ENCODE peak calls at places on chromosomes 7 and 10, in five cellular contexts. One of them, this sample, is unnamed.

GRCh38 chr10:109852004-109852717 is 71.2 kb downstream of the XPNPEP1 start:
- DNase-seq in sigmoid colon: peak
- DNase-seq in Panc1: peak
- DNase-seq in transverse colon: peak
- DNase-seq in upper lobe of left lung: peak
- DNase-seq in this sample: peak

GRCh38 chr10:116765549-116766162 is 23.3 kb upstream of the HSPA12A start:
- DNase-seq in sigmoid colon: peak
- DNase-seq in transverse colon: peak
- DNase-seq in upper lobe of left lung: no peak
- DNase-seq in Panc1: no peak
- DNase-seq in this sample: no peak

GRCh38 chr7:156029460-156030007 is 217.3 kb upstream of the SHH start:
- DNase-seq in upper lobe of left lung: no peak
- DNase-seq in Panc1: no peak
- DNase-seq in sigmoid colon: no peak
- DNase-seq in transverse colon: no peak
- DNase-seq in this sample: no peak

GRCh38 chr10:5434017-5434753 is 21.8 kb downstream of the NET1 start:
- DNase-seq in Panc1: no peak
- DNase-seq in sigmoid colon: no peak
- DNase-seq in upper lobe of left lung: no peak
- DNase-seq in transverse colon: no peak
- DNase-seq in this sample: peak

GRCh38 chr7:6251653-6252052 is 20.8 kb downstream of the CYTH3 start:
- DNase-seq in upper lobe of left lung: no peak
- DNase-seq in Panc1: no peak
- DNase-seq in transverse colon: no peak
- DNase-seq in sigmoid colon: no peak
- DNase-seq in this sample: no peak

GRCh38 chr10:63430091-63430998 is 35.4 kb downstream of the JMJD1C start:
- DNase-seq in upper lobe of left lung: no peak
- DNase-seq in Panc1: no peak
- DNase-seq in transverse colon: no peak
- DNase-seq in sigmoid colon: no peak
- DNase-seq in this sample: no peak

GRCh38 chr10:101783736-101784118 is 481 bp upstream of the NPM3 start:
- DNase-seq in Panc1: no peak
- DNase-seq in transverse colon: no peak
- DNase-seq in sigmoid colon: no peak
- DNase-seq in upper lobe of left lung: no peak
- DNase-seq in this sample: no peak

GRCh38 chr7:63925262-63925625 is 73.4 kb upstream of the ZNF722 start:
- DNase-seq in Panc1: no peak
- DNase-seq in sigmoid colon: no peak
- DNase-seq in upper lobe of left lung: no peak
- DNase-seq in transverse colon: no peak
- DNase-seq in this sample: no peak

GRCh38 chr7:12769464-12769863 is 82.0 kb downstream of the ARL4A start:
- DNase-seq in transverse colon: no peak
- DNase-seq in upper lobe of left lung: no peak
- DNase-seq in Panc1: no peak
- DNase-seq in sigmoid colon: no peak
- DNase-seq in this sample: no peak

GRCh38 chr10:42755028-42755451 is 27.6 kb upstream of the BMS1 start:
- DNase-seq in transverse colon: no peak
- DNase-seq in Panc1: no peak
- DNase-seq in sigmoid colon: no peak
- DNase-seq in upper lobe of left lung: peak
- DNase-seq in this sample: no peak

GRCh38 chr10:119404719-119405504 is 137.6 kb downstream of the RGS10 start:
- DNase-seq in transverse colon: no peak
- DNase-seq in sigmoid colon: no peak
- DNase-seq in upper lobe of left lung: no peak
- DNase-seq in Panc1: no peak
- DNase-seq in this sample: no peak

GRCh38 chr10:103053659-103054581 is 135.8 kb downstream of the CNNM2 start:
- DNase-seq in transverse colon: peak
- DNase-seq in upper lobe of left lung: peak
- DNase-seq in sigmoid colon: peak
- DNase-seq in Panc1: no peak
- DNase-seq in this sample: peak

GRCh38 chr10:34179280-34179679 is 635.8 kb downstream of the PARD3 start:
- DNase-seq in transverse colon: no peak
- DNase-seq in Panc1: no peak
- DNase-seq in sigmoid colon: no peak
- DNase-seq in upper lobe of left lung: no peak
- DNase-seq in this sample: no peak

GRCh38 chr7:101575168-101575567 is 53.9 kb downstream of the MYL10 start:
- DNase-seq in sigmoid colon: no peak
- DNase-seq in Panc1: no peak
- DNase-seq in transverse colon: no peak
- DNase-seq in upper lobe of left lung: no peak
- DNase-seq in this sample: no peak

GRCh38 chr10:44395396-44395795 is 10.5 kb upstream of the CXCL12 start:
- DNase-seq in upper lobe of left lung: no peak
- DNase-seq in transverse colon: peak
- DNase-seq in Panc1: no peak
- DNase-seq in sigmoid colon: peak
- DNase-seq in this sample: no peak

GRCh38 chr7:17090751-17091150 is 207.7 kb upstream of the AHR start:
- DNase-seq in upper lobe of left lung: no peak
- DNase-seq in sigmoid colon: no peak
- DNase-seq in Panc1: no peak
- DNase-seq in transverse colon: no peak
- DNase-seq in this sample: no peak

GRCh38 chr7:3200504-3200903 is 100.5 kb upstream of the SDK1 start:
- DNase-seq in sigmoid colon: peak
- DNase-seq in Panc1: no peak
- DNase-seq in transverse colon: peak
- DNase-seq in upper lobe of left lung: no peak
- DNase-seq in this sample: no peak

GRCh38 chr7:90594791-90595317 is 1.3 kb upstream of the CDK14 start:
- DNase-seq in sigmoid colon: peak
- DNase-seq in upper lobe of left lung: no peak
- DNase-seq in Panc1: no peak
- DNase-seq in transverse colon: no peak
- DNase-seq in this sample: no peak

GRCh38 chr10:104029528-104029875 is 56.2 kb downstream of the COL17A1 start:
- DNase-seq in transverse colon: no peak
- DNase-seq in Panc1: no peak
- DNase-seq in sigmoid colon: no peak
- DNase-seq in upper lobe of left lung: no peak
- DNase-seq in this sample: no peak

GRCh38 chr7:143884978-143885559 is 16.9 kb downstream of the TCAF1 start:
- DNase-seq in transverse colon: no peak
- DNase-seq in Panc1: no peak
- DNase-seq in sigmoid colon: peak
- DNase-seq in upper lobe of left lung: peak
- DNase-seq in this sample: no peak

GRCh38 chr10:11553773-11554381 is 57.6 kb downstream of the USP6NL start:
- DNase-seq in Panc1: no peak
- DNase-seq in upper lobe of left lung: no peak
- DNase-seq in sigmoid colon: no peak
- DNase-seq in transverse colon: no peak
- DNase-seq in this sample: no peak
- TF ChIP-seq CTCF in Panc1: no peak
- TF ChIP-seq CTCF in upper lobe of left lung: no peak
- TF ChIP-seq CTCF in sigmoid colon: no peak
- TF ChIP-seq CTCF in transverse colon: no peak
- TF ChIP-seq CTCF in this sample: no peak

GRCh38 chr7:130907439-130907838 is 173.4 kb upstream of the KLF14 start:
- DNase-seq in sigmoid colon: no peak
- DNase-seq in upper lobe of left lung: no peak
- DNase-seq in transverse colon: no peak
- DNase-seq in Panc1: no peak
- DNase-seq in this sample: no peak
- TF ChIP-seq POLR2AphosphoS5 in sigmoid colon: no peak
- TF ChIP-seq POLR2AphosphoS5 in upper lobe of left lung: no peak
- TF ChIP-seq POLR2AphosphoS5 in transverse colon: no peak
- TF ChIP-seq POLR2AphosphoS5 in Panc1: no peak
- TF ChIP-seq POLR2AphosphoS5 in this sample: no peak

DNA sequence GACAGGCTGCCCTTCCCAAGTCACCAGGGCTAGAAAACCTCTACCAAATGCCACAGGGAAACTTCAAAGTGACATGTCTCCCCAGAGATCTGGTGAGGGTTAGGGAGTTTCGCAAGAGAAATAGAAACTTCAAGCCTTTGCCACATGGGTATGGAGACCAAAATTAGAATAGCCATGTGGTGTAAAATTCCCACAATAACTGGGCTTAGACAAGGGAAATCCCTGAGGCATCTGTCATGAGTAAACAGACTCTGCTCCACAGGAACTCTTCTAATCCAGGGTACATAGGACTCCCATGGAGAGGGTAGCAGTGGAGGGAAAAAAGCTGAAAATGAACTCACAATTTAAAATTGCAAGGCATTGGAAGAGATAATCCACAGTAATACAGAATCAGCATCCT is 14.3 kb downstream of the ADAM12 start:
- DNase-seq in upper lobe of left lung: no peak
- DNase-seq in Panc1: no peak
- DNase-seq in sigmoid colon: no peak
- DNase-seq in transverse colon: no peak
- DNase-seq in this sample: no peak
- H3K27ac ChIP-seq in upper lobe of left lung: no peak
- H3K27ac ChIP-seq in Panc1: no peak
- H3K27ac ChIP-seq in sigmoid colon: no peak
- H3K27ac ChIP-seq in transverse colon: no peak
- H3K27ac ChIP-seq in this sample: no peak

GRCh38 chr10:1420663-1421362 is 316.5 kb downstream of the ADARB2 start:
- DNase-seq in sigmoid colon: no peak
- DNase-seq in upper lobe of left lung: no peak
- DNase-seq in transverse colon: peak
- DNase-seq in Panc1: peak
- DNase-seq in this sample: peak
- TF ChIP-seq CTCF in sigmoid colon: peak
- TF ChIP-seq CTCF in upper lobe of left lung: peak
- TF ChIP-seq CTCF in transverse colon: peak
- TF ChIP-seq CTCF in Panc1: peak
- TF ChIP-seq CTCF in this sample: peak

GRCh38 chr7:16086743-16087142 is 334.6 kb downstream of the CRPPA start:
- DNase-seq in upper lobe of left lung: no peak
- DNase-seq in sigmoid colon: no peak
- DNase-seq in Panc1: no peak
- DNase-seq in transverse colon: no peak
- DNase-seq in this sample: no peak
- TF ChIP-seq POLR2AphosphoS5 in upper lobe of left lung: no peak
- TF ChIP-seq POLR2AphosphoS5 in sigmoid colon: no peak
- TF ChIP-seq POLR2AphosphoS5 in Panc1: no peak
- TF ChIP-seq POLR2AphosphoS5 in transverse colon: no peak
- TF ChIP-seq POLR2AphosphoS5 in this sample: no peak